ENCODE peak calls at places on chromosomes 13 and 19, in five cellular contexts. C, Z, T, S and O are unnamed samples.

GRCh38 chr19:55210120-55210493 is 806 bp upstream of the PTPRH start:
- DNase-seq in C (no peak), Z (no peak), T (no peak), S (no peak), O (no peak)

GRCh38 chr13:74097116-74097515 is 37.1 kb downstream of the KLF12 start:
- DNase-seq in C (no peak), Z (no peak), T (no peak), S (no peak), O (no peak)

GRCh38 chr13:111177081-111177711 is 62.1 kb downstream of the ARHGEF7 start:
- DNase-seq in C (peak), Z (no peak), T (no peak), S (no peak), O (no peak)

GRCh38 chr19:50870417-50871089 is 2.7 kb upstream of the KLK2 start:
- DNase-seq in C (no peak), Z (no peak), T (no peak), S (no peak), O (no peak)

GRCh38 chr19:17294051-17294891 is 9.0 kb downstream of the ABHD8 start:
- DNase-seq in C (no peak), Z (peak), T (no peak), S (no peak), O (peak)

GRCh38 chr13:113053376-113053775 is 52.2 kb upstream of the F7 start:
- DNase-seq in C (no peak), Z (no peak), T (no peak), S (no peak), O (no peak)

GRCh38 chr19:55082023-55082851 is 6.6 kb downstream of the EPS8L1 start:
- DNase-seq in C (no peak), Z (no peak), T (peak), S (no peak), O (peak)

GRCh38 chr19:1904385-1905070 is 671 bp upstream of the ADAT3 start:
- DNase-seq in C (no peak), Z (no peak), T (no peak), S (no peak), O (no peak)

GRCh38 chr19:6318772-6319171 is 14.6 kb downstream of the ACER1 start:
- DNase-seq in C (no peak), Z (no peak), T (no peak), S (no peak), O (no peak)

GRCh38 chr19:21084343-21084742 is 2.3 kb downstream of the ZNF714 start:
- DNase-seq in C (no peak), Z (no peak), T (no peak), S (no peak), O (no peak)

GRCh38 chr19:46571495-46571894 is 29.6 kb upstream of the CALM3 start:
- DNase-seq in C (no peak), Z (peak), T (no peak), S (peak), O (no peak)

GRCh38 chr13:48402325-48402962 is 10.5 kb downstream of the LPAR6 start:
- DNase-seq in C (no peak), Z (no peak), T (no peak), S (no peak), O (no peak)

GRCh38 chr19:44111910-44112463 is 1.2 kb upstream of the ZNF225 start:
- DNase-seq in C (no peak), Z (peak), T (peak), S (peak), O (no peak)

GRCh38 chr19:16584825-16585801 is 12.9 kb upstream of the SLC35E1 start:
- DNase-seq in C (no peak), Z (no peak), T (no peak), S (no peak), O (no peak)

GRCh38 chr13:114044486-114044885 is 70.6 kb upstream of the C13orf46 start:
- DNase-seq in C (no peak), Z (no peak), T (no peak), S (no peak), O (no peak)

GRCh38 chr19:38062959-38063786 is 156.2 kb downstream of the SIPA1L3 start:
- DNase-seq in C (no peak), Z (no peak), T (peak), S (peak), O (no peak)

GRCh38 chr19:22335716-22336115 is 49.5 kb downstream of the ZNF729 start:
- DNase-seq in C (no peak), Z (no peak), T (no peak), S (no peak), O (no peak)

GRCh38 chr13:42272115-42272756 is at the start of gene AKAP11:
- DNase-seq in C (peak), Z (peak), T (peak), S (peak), O (peak)

GRCh38 chr13:92510416-92510815 is 716.2 kb upstream of the GPC6 start:
- DNase-seq in C (no peak), Z (no peak), T (no peak), S (no peak), O (no peak)

GRCh38 chr13:22173605-22174004 is 502.7 kb downstream of the FGF9 start:
- DNase-seq in C (no peak), Z (no peak), T (no peak), S (no peak), O (no peak)

GRCh38 chr13:21033224-21033855 is 28.0 kb downstream of the LATS2 start:
- DNase-seq in C (no peak), Z (no peak), T (no peak), S (no peak), O (no peak)

GRCh38 chr13:102555914-102556553 is 40.8 kb upstream of the TPP2 start:
- DNase-seq in C (no peak), Z (peak), T (peak), S (peak), O (no peak)

GRCh38 chr13:98910501-98910951 is 67.3 kb downstream of the DOCK9 start:
- DNase-seq in C (peak), Z (peak), T (no peak), S (no peak), O (no peak)

GRCh38 chr19:23328211-23328610 is 67.1 kb downstream of the ZNF91 start:
- DNase-seq in C (no peak), Z (no peak), T (no peak), S (no peak), O (no peak)

GRCh38 chr19:677201-677600 is 1.0 kb downstream of the FSTL3 start:
- DNase-seq in C (no peak), Z (no peak), T (no peak), S (no peak), O (no peak)

GRCh38 chr13:95865080-95865597 is 188.1 kb downstream of the UGGT2 start:
- DNase-seq in C (no peak), Z (no peak), T (no peak), S (no peak), O (no peak)

GRCh38 chr19:3343619-3344502 is 22.5 kb upstream of the NFIC start:
- DNase-seq in C (peak), Z (no peak), T (no peak), S (peak), O (peak)

GRCh38 chr19:29547981-29548380 is 22.2 kb downstream of the VSTM2B start:
- DNase-seq in C (no peak), Z (no peak), T (no peak), S (no peak), O (no peak)

GRCh38 chr19:11496391-11497163 is 9.1 kb downstream of the ZNF653 start:
- DNase-seq in C (peak), Z (peak), T (no peak), S (peak), O (peak)

GRCh38 chr13:101727118-101727517 is 274.6 kb downstream of the ITGBL1 start:
- DNase-seq in C (no peak), Z (no peak), T (no peak), S (no peak), O (no peak)

GRCh38 chr19:12641456-12641855 is 25.1 kb downstream of the MAN2B1 start:
- DNase-seq in C (no peak), Z (no peak), T (no peak), S (no peak), O (no peak)

GRCh38 chr13:30752201-30752797 is 17.0 kb downstream of the ALOX5AP start:
- DNase-seq in C (no peak), Z (no peak), T (no peak), S (no peak), O (no peak)

GRCh38 chr13:49602005-49602404 is 16.6 kb upstream of the RCBTB1 start:
- DNase-seq in C (no peak), Z (no peak), T (no peak), S (no peak), O (no peak)

GRCh38 chr13:43339843-43340550 is 316.6 kb downstream of the DNAJC15 start:
- DNase-seq in C (no peak), Z (no peak), T (no peak), S (no peak), O (no peak)

GRCh38 chr13:33279898-33280549 is 5.5 kb downstream of the STARD13 start:
- DNase-seq in C (no peak), Z (no peak), T (no peak), S (no peak), O (no peak)